ENCODE peak calls at places on chromosome 10, in five cellular contexts. One of them, this sample, is unnamed.

GRCh38 chr10:120990831-120991230 is 139.7 kb downstream of the WDR11 start:
- DNase-seq in GM20000: no peak
- DNase-seq in fibroblast of lung: no peak
- DNase-seq in Caco-2: no peak
- DNase-seq in CD4-positive, alpha-beta T cell: no peak
- DNase-seq in this sample: no peak

GRCh38 chr10:10591682-10592412 is 425.8 kb upstream of the CELF2 start:
- DNase-seq in GM20000: no peak
- DNase-seq in fibroblast of lung: no peak
- DNase-seq in Caco-2: no peak
- DNase-seq in CD4-positive, alpha-beta T cell: no peak
- DNase-seq in this sample: no peak

GRCh38 chr10:72204296-72204695 is 11.5 kb upstream of the ANAPC16 start:
- DNase-seq in GM20000: no peak
- DNase-seq in fibroblast of lung: peak; percentile 22
- DNase-seq in Caco-2: no peak
- DNase-seq in CD4-positive, alpha-beta T cell: no peak
- DNase-seq in this sample: no peak

GRCh38 chr10:133258066-133258817 is 18.4 kb downstream of the ADAM8 start:
- DNase-seq in GM20000: no peak
- DNase-seq in fibroblast of lung: no peak
- DNase-seq in Caco-2: no peak
- DNase-seq in CD4-positive, alpha-beta T cell: no peak
- DNase-seq in this sample: no peak

GRCh38 chr10:131155218-131155902 is 156.2 kb downstream of the TCERG1L start:
- DNase-seq in GM20000: no peak
- DNase-seq in fibroblast of lung: no peak
- DNase-seq in Caco-2: no peak
- DNase-seq in CD4-positive, alpha-beta T cell: no peak
- DNase-seq in this sample: no peak

GRCh38 chr10:79003183-79004100 is 65.3 kb upstream of the ZMIZ1 start:
- DNase-seq in GM20000: no peak
- DNase-seq in fibroblast of lung: peak; percentile 39
- DNase-seq in Caco-2: no peak
- DNase-seq in CD4-positive, alpha-beta T cell: no peak
- DNase-seq in this sample: no peak

GRCh38 chr10:11570751-11571150 is 40.7 kb downstream of the USP6NL start:
- DNase-seq in GM20000: no peak
- DNase-seq in fibroblast of lung: no peak
- DNase-seq in Caco-2: no peak
- DNase-seq in CD4-positive, alpha-beta T cell: no peak
- DNase-seq in this sample: no peak

GRCh38 chr10:73917566-73918305 is 6.8 kb downstream of the PLAU start:
- DNase-seq in GM20000: no peak
- DNase-seq in fibroblast of lung: no peak
- DNase-seq in Caco-2: no peak
- DNase-seq in CD4-positive, alpha-beta T cell: no peak
- DNase-seq in this sample: no peak

GRCh38 chr10:117536359-117536861 is 6.1 kb upstream of the EMX2 start:
- DNase-seq in GM20000: peak; percentile 44
- DNase-seq in fibroblast of lung: no peak
- DNase-seq in Caco-2: no peak
- DNase-seq in CD4-positive, alpha-beta T cell: no peak
- DNase-seq in this sample: no peak

GRCh38 chr10:114337510-114338462 is 66.5 kb downstream of the AFAP1L2 start:
- DNase-seq in GM20000: peak; percentile 42
- DNase-seq in fibroblast of lung: peak; percentile 66
- DNase-seq in Caco-2: no peak
- DNase-seq in CD4-positive, alpha-beta T cell: no peak
- DNase-seq in this sample: peak; percentile 30

GRCh38 chr10:71740069-71740468 is 20.5 kb upstream of the C10orf105 start:
- DNase-seq in GM20000: no peak
- DNase-seq in fibroblast of lung: peak; percentile 46
- DNase-seq in Caco-2: no peak
- DNase-seq in CD4-positive, alpha-beta T cell: no peak
- DNase-seq in this sample: no peak

GRCh38 chr10:126128581-126128980 is 232.2 kb downstream of the FANK1 start:
- DNase-seq in GM20000: no peak
- DNase-seq in fibroblast of lung: no peak
- DNase-seq in Caco-2: no peak
- DNase-seq in CD4-positive, alpha-beta T cell: no peak
- DNase-seq in this sample: no peak

GRCh38 chr10:31317652-31318381 is 1.2 kb upstream of the ZEB1 start:
- DNase-seq in GM20000: no peak
- DNase-seq in fibroblast of lung: no peak
- DNase-seq in Caco-2: no peak
- DNase-seq in CD4-positive, alpha-beta T cell: peak; percentile 65
- DNase-seq in this sample: no peak

GRCh38 chr10:132451506-132452215 is 54.7 kb downstream of the PWWP2B start:
- DNase-seq in GM20000: no peak
- DNase-seq in fibroblast of lung: no peak
- DNase-seq in Caco-2: no peak
- DNase-seq in CD4-positive, alpha-beta T cell: no peak
- DNase-seq in this sample: no peak

GRCh38 chr10:79168231-79168630 is 99.5 kb downstream of the ZMIZ1 start:
- DNase-seq in GM20000: no peak
- DNase-seq in fibroblast of lung: no peak
- DNase-seq in Caco-2: no peak
- DNase-seq in CD4-positive, alpha-beta T cell: no peak
- DNase-seq in this sample: no peak

GRCh38 chr10:36946598-36946997 is 178.8 kb upstream of the ANKRD30A start:
- DNase-seq in GM20000: no peak
- DNase-seq in fibroblast of lung: no peak
- DNase-seq in Caco-2: no peak
- DNase-seq in CD4-positive, alpha-beta T cell: no peak
- DNase-seq in this sample: no peak

GRCh38 chr10:117662126-117662525 is 119.6 kb downstream of the EMX2 start:
- DNase-seq in GM20000: no peak
- DNase-seq in fibroblast of lung: no peak
- DNase-seq in Caco-2: no peak
- DNase-seq in CD4-positive, alpha-beta T cell: no peak
- DNase-seq in this sample: no peak

GRCh38 chr10:119398996-119399395 is 143.5 kb downstream of the RGS10 start:
- DNase-seq in GM20000: no peak
- DNase-seq in fibroblast of lung: no peak
- DNase-seq in Caco-2: no peak
- DNase-seq in CD4-positive, alpha-beta T cell: no peak
- DNase-seq in this sample: no peak

GRCh38 chr10:110820321-110820814 is 51.4 kb upstream of the PDCD4 start:
- DNase-seq in GM20000: no peak
- DNase-seq in fibroblast of lung: peak; percentile 39
- DNase-seq in Caco-2: no peak
- DNase-seq in CD4-positive, alpha-beta T cell: no peak
- DNase-seq in this sample: no peak

GRCh38 chr10:788796-789748 is 99.6 kb upstream of the DIP2C start:
- DNase-seq in GM20000: peak; percentile 75
- DNase-seq in fibroblast of lung: peak; percentile 76
- DNase-seq in Caco-2: peak; percentile 91
- DNase-seq in CD4-positive, alpha-beta T cell: no peak
- DNase-seq in this sample: peak; percentile 51

GRCh38 chr10:26481914-26482550 is 43.9 kb downstream of the APBB1IP start:
- DNase-seq in GM20000: peak; percentile 29
- DNase-seq in fibroblast of lung: no peak
- DNase-seq in Caco-2: no peak
- DNase-seq in CD4-positive, alpha-beta T cell: peak; percentile 31
- DNase-seq in this sample: no peak

GRCh38 chr10:49612513-49613159 is 1.2 kb upstream of the CHAT start:
- DNase-seq in GM20000: peak; percentile 42
- DNase-seq in fibroblast of lung: no peak
- DNase-seq in Caco-2: no peak
- DNase-seq in CD4-positive, alpha-beta T cell: no peak
- DNase-seq in this sample: peak; percentile 49

GRCh38 chr10:1086787-1087186 is 30.6 kb downstream of the WDR37 start:
- DNase-seq in GM20000: no peak
- DNase-seq in fibroblast of lung: no peak
- DNase-seq in Caco-2: no peak
- DNase-seq in CD4-positive, alpha-beta T cell: no peak
- DNase-seq in this sample: no peak

GRCh38 chr10:97734021-97734420 is 2.9 kb upstream of the ZFYVE27 start:
- DNase-seq in GM20000: no peak
- DNase-seq in fibroblast of lung: no peak
- DNase-seq in Caco-2: no peak
- DNase-seq in CD4-positive, alpha-beta T cell: no peak
- DNase-seq in this sample: no peak

GRCh38 chr10:97729014-97729413 is 7.9 kb upstream of the ZFYVE27 start:
- DNase-seq in GM20000: no peak
- DNase-seq in fibroblast of lung: no peak
- DNase-seq in Caco-2: no peak
- DNase-seq in CD4-positive, alpha-beta T cell: no peak
- DNase-seq in this sample: no peak

GRCh38 chr10:97733256-97733655 is 3.7 kb upstream of the ZFYVE27 start:
- DNase-seq in GM20000: no peak
- DNase-seq in fibroblast of lung: no peak
- DNase-seq in Caco-2: no peak
- DNase-seq in CD4-positive, alpha-beta T cell: no peak
- DNase-seq in this sample: no peak

GRCh38 chr10:97731346-97732051 is 5.4 kb upstream of the ZFYVE27 start:
- DNase-seq in GM20000: peak; percentile 54
- DNase-seq in fibroblast of lung: peak; percentile 58
- DNase-seq in Caco-2: peak; percentile 79
- DNase-seq in CD4-positive, alpha-beta T cell: peak; percentile 39
- DNase-seq in this sample: peak; percentile 74

DNA sequence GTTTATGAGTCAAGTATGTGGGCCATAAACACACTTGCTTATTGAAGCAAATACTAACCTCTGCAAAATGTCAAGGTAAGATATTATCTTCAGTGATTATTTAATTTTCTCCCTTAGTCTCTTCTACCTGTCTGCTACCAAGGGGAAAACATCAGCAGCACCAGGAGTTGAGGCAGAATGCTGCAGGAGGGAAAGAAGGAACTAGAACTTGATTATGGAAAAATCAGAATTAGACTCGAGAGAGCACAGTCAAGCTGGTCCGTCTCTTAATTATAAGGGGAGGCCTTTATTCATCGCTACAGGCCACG is 4.9 kb upstream of the ZFYVE27 start:
- DNase-seq in GM20000: no peak
- DNase-seq in fibroblast of lung: no peak
- DNase-seq in Caco-2: no peak
- DNase-seq in CD4-positive, alpha-beta T cell: no peak
- DNase-seq in this sample: no peak
- TF ChIP-seq CTCF in GM20000: no peak
- TF ChIP-seq CTCF in fibroblast of lung: no peak
- TF ChIP-seq CTCF in Caco-2: no peak
- TF ChIP-seq CTCF in CD4-positive, alpha-beta T cell: peak; percentile 52
- TF ChIP-seq CTCF in this sample: no peak

DNA sequence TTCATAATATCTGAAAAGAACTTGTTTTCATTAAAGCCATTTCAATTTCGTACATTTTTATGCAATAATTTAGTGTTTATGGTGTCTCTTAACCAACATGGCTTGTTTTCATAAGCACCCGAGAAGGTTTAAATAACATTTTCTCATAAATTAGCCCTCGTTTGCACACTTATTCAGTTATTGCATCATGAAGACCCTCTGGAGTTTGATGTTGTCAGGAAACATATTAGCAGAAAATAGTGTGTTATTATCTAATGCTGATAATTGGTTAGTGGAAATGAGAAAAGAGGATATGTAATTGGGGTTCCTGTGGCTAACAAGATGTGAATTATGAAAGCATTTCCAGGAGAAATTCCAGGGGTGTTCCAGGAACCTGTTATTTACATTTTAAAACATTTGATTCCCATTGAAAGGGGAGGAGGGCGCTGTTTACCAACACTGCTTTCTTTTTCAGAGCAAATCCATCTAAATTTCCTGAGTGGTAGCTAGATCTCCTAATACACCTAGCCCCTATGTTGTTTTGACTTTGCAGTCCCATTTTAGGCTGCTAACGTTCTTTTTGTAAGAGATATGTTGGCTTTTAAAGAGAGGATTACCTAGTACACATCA is 130.7 kb downstream of the TCF7L2 start:
- DNase-seq in GM20000: no peak
- DNase-seq in fibroblast of lung: no peak
- DNase-seq in Caco-2: no peak
- DNase-seq in CD4-positive, alpha-beta T cell: no peak
- DNase-seq in this sample: no peak
- TF ChIP-seq CTCF in GM20000: no peak
- TF ChIP-seq CTCF in fibroblast of lung: no peak
- TF ChIP-seq CTCF in Caco-2: no peak
- TF ChIP-seq CTCF in CD4-positive, alpha-beta T cell: no peak
- TF ChIP-seq CTCF in this sample: peak; percentile 26

GRCh38 chr10:75067272-75067671 is 44.2 kb upstream of the SAMD8 start:
- DNase-seq in GM20000: no peak
- DNase-seq in fibroblast of lung: no peak
- DNase-seq in Caco-2: no peak
- DNase-seq in CD4-positive, alpha-beta T cell: no peak
- DNase-seq in this sample: no peak
- TF ChIP-seq CTCF in GM20000: no peak
- TF ChIP-seq CTCF in fibroblast of lung: no peak
- TF ChIP-seq CTCF in Caco-2: no peak
- TF ChIP-seq CTCF in CD4-positive, alpha-beta T cell: no peak
- TF ChIP-seq CTCF in this sample: no peak

GRCh38 chr10:127911218-127911866 is 4.4 kb downstream of the PTPRE start:
- DNase-seq in GM20000: no peak
- DNase-seq in fibroblast of lung: no peak
- DNase-seq in Caco-2: no peak
- DNase-seq in CD4-positive, alpha-beta T cell: no peak
- DNase-seq in this sample: no peak

GRCh38 chr10:127910464-127910770 is 3.5 kb downstream of the PTPRE start:
- DNase-seq in GM20000: no peak
- DNase-seq in fibroblast of lung: no peak
- DNase-seq in Caco-2: no peak
- DNase-seq in CD4-positive, alpha-beta T cell: no peak
- DNase-seq in this sample: no peak

GRCh38 chr10:127913368-127913759 is 6.5 kb downstream of the PTPRE start:
- DNase-seq in GM20000: no peak
- DNase-seq in fibroblast of lung: no peak
- DNase-seq in Caco-2: no peak
- DNase-seq in CD4-positive, alpha-beta T cell: no peak
- DNase-seq in this sample: no peak

GRCh38 chr10:127911867-127912257 is 5.0 kb downstream of the PTPRE start:
- DNase-seq in GM20000: no peak
- DNase-seq in fibroblast of lung: no peak
- DNase-seq in Caco-2: no peak
- DNase-seq in CD4-positive, alpha-beta T cell: no peak
- DNase-seq in this sample: no peak

DNA sequence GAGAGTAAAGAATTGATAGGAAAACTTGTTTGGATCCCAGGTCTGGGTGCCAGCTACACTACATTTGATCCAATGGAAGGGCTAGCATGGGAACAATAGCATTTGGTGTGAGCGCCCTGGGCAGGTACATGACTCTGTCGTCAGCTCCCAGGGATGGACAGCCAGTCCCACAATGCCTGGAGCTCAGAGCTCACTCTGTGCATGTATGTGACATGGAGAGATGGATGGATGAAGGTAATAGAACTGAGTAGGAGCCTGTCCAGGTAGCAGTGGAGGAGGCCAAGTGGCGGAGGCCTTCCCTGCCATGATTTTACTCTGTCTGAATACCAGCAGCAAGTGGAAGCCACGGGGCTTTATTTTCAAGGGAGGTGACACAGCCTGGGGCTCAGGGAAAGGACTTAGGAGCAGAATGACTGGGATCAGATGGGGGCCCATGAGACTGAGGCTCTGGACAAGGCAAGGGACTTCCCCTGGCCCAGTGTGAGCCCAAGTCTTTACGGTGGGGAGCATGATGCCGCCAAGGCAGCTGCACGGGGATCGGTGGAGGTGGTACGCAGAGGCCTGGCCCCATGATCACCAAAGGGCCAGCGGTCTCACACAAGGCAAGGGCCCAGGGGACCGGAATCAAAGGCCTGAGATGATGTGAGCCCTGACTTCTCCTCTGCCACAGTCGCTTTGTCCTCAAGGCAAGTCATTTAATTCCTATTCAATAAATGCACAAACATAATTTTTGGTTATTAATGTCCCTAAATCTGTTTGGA is 5.9 kb downstream of the PTPRE start:
- DNase-seq in GM20000: no peak
- DNase-seq in fibroblast of lung: no peak
- DNase-seq in Caco-2: no peak
- DNase-seq in CD4-positive, alpha-beta T cell: no peak
- DNase-seq in this sample: no peak
- TF ChIP-seq CTCF in GM20000: no peak
- TF ChIP-seq CTCF in fibroblast of lung: no peak
- TF ChIP-seq CTCF in Caco-2: no peak
- TF ChIP-seq CTCF in CD4-positive, alpha-beta T cell: no peak
- TF ChIP-seq CTCF in this sample: no peak

This sample was measured in neural crest cell.